ENCODE peak calls at places on chromosomes 13 and 19, in nine cellular contexts. One of them, this sample, is unnamed.

GRCh38 chr13:27011661-27012060 is 159.9 kb downstream of the USP12 start:
- DNase-seq in H54: no peak
- DNase-seq in NB4: no peak
- DNase-seq in right lobe of liver: no peak
- DNase-seq in endothelial cell of umbilical vein: no peak
- DNase-seq in stomach: no peak
- DNase-seq in IMR-90: no peak
- DNase-seq in esophagus squamous epithelium: no peak
- DNase-seq in body of pancreas: no peak
- DNase-seq in this sample: no peak

GRCh38 chr19:41296323-41296935 is 13.5 kb upstream of the CCDC97 start:
- DNase-seq in H54: no peak
- DNase-seq in NB4: no peak
- DNase-seq in stomach: no peak
- DNase-seq in esophagus squamous epithelium: no peak
- DNase-seq in endothelial cell of umbilical vein: no peak
- DNase-seq in IMR-90: no peak
- DNase-seq in body of pancreas: no peak
- DNase-seq in right lobe of liver: no peak
- DNase-seq in this sample: no peak

GRCh38 chr13:48400820-48401219 is 12.1 kb downstream of the LPAR6 start:
- DNase-seq in body of pancreas: no peak
- DNase-seq in NB4: peak
- DNase-seq in right lobe of liver: no peak
- DNase-seq in H54: no peak
- DNase-seq in IMR-90: peak
- DNase-seq in stomach: no peak
- DNase-seq in endothelial cell of umbilical vein: peak
- DNase-seq in esophagus squamous epithelium: no peak
- DNase-seq in this sample: no peak

GRCh38 chr13:106599875-106600797 is 32.2 kb upstream of the ARGLU1 start:
- DNase-seq in NB4: no peak
- DNase-seq in body of pancreas: no peak
- DNase-seq in esophagus squamous epithelium: no peak
- DNase-seq in H54: no peak
- DNase-seq in right lobe of liver: no peak
- DNase-seq in IMR-90: peak
- DNase-seq in stomach: no peak
- DNase-seq in endothelial cell of umbilical vein: peak
- DNase-seq in this sample: no peak

GRCh38 chr19:6532244-6532999 is 1.6 kb downstream of the TNFSF9 start:
- DNase-seq in NB4: peak
- DNase-seq in H54: no peak
- DNase-seq in body of pancreas: no peak
- DNase-seq in esophagus squamous epithelium: no peak
- DNase-seq in right lobe of liver: no peak
- DNase-seq in endothelial cell of umbilical vein: no peak
- DNase-seq in IMR-90: no peak
- DNase-seq in stomach: no peak
- DNase-seq in this sample: no peak

GRCh38 chr13:39577203-39577602 is 25.8 kb downstream of the LHFPL6 start:
- DNase-seq in NB4: no peak
- DNase-seq in right lobe of liver: no peak
- DNase-seq in stomach: no peak
- DNase-seq in IMR-90: no peak
- DNase-seq in body of pancreas: no peak
- DNase-seq in endothelial cell of umbilical vein: no peak
- DNase-seq in H54: no peak
- DNase-seq in esophagus squamous epithelium: no peak
- DNase-seq in this sample: no peak

GRCh38 chr19:53818756-53819155 is 5.4 kb downstream of the NLRP12 start:
- DNase-seq in H54: no peak
- DNase-seq in stomach: no peak
- DNase-seq in right lobe of liver: no peak
- DNase-seq in body of pancreas: no peak
- DNase-seq in esophagus squamous epithelium: no peak
- DNase-seq in IMR-90: no peak
- DNase-seq in endothelial cell of umbilical vein: no peak
- DNase-seq in NB4: peak
- DNase-seq in this sample: no peak

GRCh38 chr19:46515879-46516350 is 20.2 kb upstream of the PNMA8B start:
- DNase-seq in endothelial cell of umbilical vein: peak
- DNase-seq in H54: peak
- DNase-seq in stomach: no peak
- DNase-seq in IMR-90: peak
- DNase-seq in right lobe of liver: no peak
- DNase-seq in body of pancreas: no peak
- DNase-seq in esophagus squamous epithelium: no peak
- DNase-seq in NB4: peak
- DNase-seq in this sample: peak

GRCh38 chr13:109773276-109773675 is 13.1 kb downstream of the IRS2 start:
- DNase-seq in stomach: no peak
- DNase-seq in NB4: peak
- DNase-seq in right lobe of liver: no peak
- DNase-seq in endothelial cell of umbilical vein: no peak
- DNase-seq in esophagus squamous epithelium: no peak
- DNase-seq in IMR-90: no peak
- DNase-seq in H54: peak
- DNase-seq in body of pancreas: no peak
- DNase-seq in this sample: peak

GRCh38 chr13:23707674-23708073 is 137.5 kb downstream of the TNFRSF19 start:
- DNase-seq in H54: no peak
- DNase-seq in IMR-90: peak
- DNase-seq in esophagus squamous epithelium: no peak
- DNase-seq in NB4: peak
- DNase-seq in stomach: no peak
- DNase-seq in endothelial cell of umbilical vein: peak
- DNase-seq in body of pancreas: no peak
- DNase-seq in right lobe of liver: no peak
- DNase-seq in this sample: peak

GRCh38 chr19:40831502-40832430 is 18.5 kb downstream of the CYP2A6 start:
- DNase-seq in stomach: no peak
- DNase-seq in body of pancreas: peak
- DNase-seq in NB4: peak
- DNase-seq in esophagus squamous epithelium: no peak
- DNase-seq in right lobe of liver: peak
- DNase-seq in IMR-90: peak
- DNase-seq in endothelial cell of umbilical vein: no peak
- DNase-seq in H54: peak
- DNase-seq in this sample: no peak

GRCh38 chr13:66076417-66076816 is 1153.7 kb downstream of the PCDH9 start:
- DNase-seq in endothelial cell of umbilical vein: no peak
- DNase-seq in esophagus squamous epithelium: no peak
- DNase-seq in IMR-90: peak
- DNase-seq in H54: no peak
- DNase-seq in right lobe of liver: no peak
- DNase-seq in NB4: peak
- DNase-seq in body of pancreas: no peak
- DNase-seq in stomach: no peak
- DNase-seq in this sample: no peak

GRCh38 chr19:13962738-13963602 is 10.7 kb downstream of the DCAF15 start:
- DNase-seq in H54: no peak
- DNase-seq in IMR-90: peak
- DNase-seq in right lobe of liver: no peak
- DNase-seq in NB4: no peak
- DNase-seq in endothelial cell of umbilical vein: no peak
- DNase-seq in stomach: no peak
- DNase-seq in body of pancreas: no peak
- DNase-seq in esophagus squamous epithelium: no peak
- DNase-seq in this sample: no peak

GRCh38 chr13:42612021-42612765 is 38.2 kb downstream of the TNFSF11 start:
- DNase-seq in stomach: no peak
- DNase-seq in H54: no peak
- DNase-seq in endothelial cell of umbilical vein: no peak
- DNase-seq in esophagus squamous epithelium: no peak
- DNase-seq in IMR-90: no peak
- DNase-seq in NB4: no peak
- DNase-seq in right lobe of liver: no peak
- DNase-seq in body of pancreas: no peak
- DNase-seq in this sample: no peak
- TF ChIP-seq POLR2A in stomach: no peak
- TF ChIP-seq POLR2A in H54: no peak
- TF ChIP-seq POLR2A in endothelial cell of umbilical vein: no peak
- TF ChIP-seq POLR2A in esophagus squamous epithelium: no peak
- TF ChIP-seq POLR2A in IMR-90: no peak
- TF ChIP-seq POLR2A in NB4: no peak
- TF ChIP-seq POLR2A in right lobe of liver: no peak
- TF ChIP-seq POLR2A in body of pancreas: no peak
- TF ChIP-seq POLR2A in this sample: no peak

DNA sequence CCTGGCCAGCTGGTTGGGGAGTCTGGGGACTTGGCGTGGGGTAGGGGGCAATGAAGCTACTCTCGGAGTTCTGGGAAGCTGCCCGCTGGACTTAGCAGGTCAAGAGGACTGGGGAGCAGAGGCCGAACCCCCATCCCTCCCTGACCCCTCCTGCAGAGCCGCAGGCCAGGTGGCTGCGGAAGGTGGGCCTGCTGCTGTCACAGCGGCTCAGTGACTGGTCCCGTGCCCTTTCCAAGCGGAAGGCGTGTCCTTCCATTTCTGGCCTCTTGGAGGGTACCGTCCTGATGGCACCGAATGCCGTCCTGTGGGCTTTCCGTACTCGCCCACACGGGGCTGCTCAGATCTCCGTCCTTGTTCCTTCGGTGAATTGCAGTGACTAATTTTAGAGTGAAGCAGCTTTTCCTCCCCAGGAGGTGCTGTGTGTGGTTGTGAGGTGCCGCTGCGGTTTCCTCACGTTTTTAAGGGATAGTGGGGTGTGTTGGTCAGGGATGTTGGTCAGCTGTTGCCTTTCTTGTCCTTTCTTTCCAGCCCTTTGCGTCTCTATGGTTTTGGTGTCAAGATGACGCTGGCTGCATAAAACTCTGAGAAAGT is 20.8 kb downstream of the DOT1L start:
- DNase-seq in stomach: no peak
- DNase-seq in IMR-90: no peak
- DNase-seq in H54: no peak
- DNase-seq in endothelial cell of umbilical vein: no peak
- DNase-seq in body of pancreas: no peak
- DNase-seq in NB4: no peak
- DNase-seq in right lobe of liver: no peak
- DNase-seq in esophagus squamous epithelium: no peak
- DNase-seq in this sample: no peak
- TF ChIP-seq POLR2A in stomach: no peak
- TF ChIP-seq POLR2A in IMR-90: no peak
- TF ChIP-seq POLR2A in H54: no peak
- TF ChIP-seq POLR2A in endothelial cell of umbilical vein: no peak
- TF ChIP-seq POLR2A in body of pancreas: no peak
- TF ChIP-seq POLR2A in NB4: no peak
- TF ChIP-seq POLR2A in right lobe of liver: no peak
- TF ChIP-seq POLR2A in esophagus squamous epithelium: no peak
- TF ChIP-seq POLR2A in this sample: no peak

GRCh38 chr19:45175663-45176345 is 2.2 kb downstream of the TRAPPC6A start:
- DNase-seq in endothelial cell of umbilical vein: no peak
- DNase-seq in right lobe of liver: no peak
- DNase-seq in NB4: no peak
- DNase-seq in IMR-90: no peak
- DNase-seq in esophagus squamous epithelium: no peak
- DNase-seq in H54: no peak
- DNase-seq in stomach: no peak
- DNase-seq in body of pancreas: no peak
- DNase-seq in this sample: no peak

GRCh38 chr19:45177817-45178261 is at the start of gene TRAPPC6A:
- DNase-seq in NB4: peak
- DNase-seq in IMR-90: peak
- DNase-seq in body of pancreas: no peak
- DNase-seq in esophagus squamous epithelium: no peak
- DNase-seq in stomach: peak
- DNase-seq in right lobe of liver: no peak
- DNase-seq in H54: peak
- DNase-seq in endothelial cell of umbilical vein: no peak
- DNase-seq in this sample: peak

GRCh38 chr19:45179848-45180370 is 1.3 kb downstream of the BLOC1S3 start:
- DNase-seq in body of pancreas: no peak
- DNase-seq in right lobe of liver: no peak
- DNase-seq in esophagus squamous epithelium: no peak
- DNase-seq in stomach: no peak
- DNase-seq in endothelial cell of umbilical vein: no peak
- DNase-seq in H54: no peak
- DNase-seq in IMR-90: no peak
- DNase-seq in NB4: no peak
- DNase-seq in this sample: peak

GRCh38 chr19:45179063-45179847 is 671 bp downstream of the BLOC1S3 start:
- DNase-seq in stomach: peak
- DNase-seq in endothelial cell of umbilical vein: no peak
- DNase-seq in H54: no peak
- DNase-seq in right lobe of liver: peak
- DNase-seq in body of pancreas: peak
- DNase-seq in IMR-90: peak
- DNase-seq in NB4: peak
- DNase-seq in esophagus squamous epithelium: no peak
- DNase-seq in this sample: peak

GRCh38 chr19:45178262-45179062 is at the start of gene BLOC1S3:
- DNase-seq in endothelial cell of umbilical vein: peak
- DNase-seq in right lobe of liver: peak
- DNase-seq in NB4: peak
- DNase-seq in IMR-90: peak
- DNase-seq in esophagus squamous epithelium: peak
- DNase-seq in body of pancreas: peak
- DNase-seq in H54: peak
- DNase-seq in stomach: peak
- DNase-seq in this sample: peak
- TF ChIP-seq POLR2A in endothelial cell of umbilical vein: peak
- TF ChIP-seq POLR2A in right lobe of liver: peak
- TF ChIP-seq POLR2A in NB4: peak
- TF ChIP-seq POLR2A in IMR-90: peak
- TF ChIP-seq POLR2A in esophagus squamous epithelium: peak
- TF ChIP-seq POLR2A in body of pancreas: peak
- TF ChIP-seq POLR2A in H54: peak
- TF ChIP-seq POLR2A in stomach: no peak
- TF ChIP-seq POLR2A in this sample: peak

GRCh38 chr19:18391509-18392075 is 5.6 kb downstream of the GDF15 start:
- DNase-seq in H54: no peak
- DNase-seq in esophagus squamous epithelium: no peak
- DNase-seq in body of pancreas: no peak
- DNase-seq in NB4: no peak
- DNase-seq in stomach: no peak
- DNase-seq in endothelial cell of umbilical vein: no peak
- DNase-seq in IMR-90: no peak
- DNase-seq in right lobe of liver: no peak
- DNase-seq in this sample: no peak

GRCh38 chr19:18396471-18397241 is 766 bp downstream of the LRRC25 start:
- DNase-seq in endothelial cell of umbilical vein: no peak
- DNase-seq in stomach: no peak
- DNase-seq in right lobe of liver: peak
- DNase-seq in NB4: no peak
- DNase-seq in esophagus squamous epithelium: no peak
- DNase-seq in body of pancreas: no peak
- DNase-seq in H54: no peak
- DNase-seq in IMR-90: no peak
- DNase-seq in this sample: no peak

GRCh38 chr19:18392936-18393335 is 4.5 kb downstream of the LRRC25 start:
- DNase-seq in stomach: no peak
- DNase-seq in endothelial cell of umbilical vein: no peak
- DNase-seq in IMR-90: no peak
- DNase-seq in esophagus squamous epithelium: no peak
- DNase-seq in H54: no peak
- DNase-seq in body of pancreas: no peak
- DNase-seq in NB4: no peak
- DNase-seq in right lobe of liver: no peak
- DNase-seq in this sample: no peak

GRCh38 chr19:18392417-18392816 is 5.0 kb downstream of the LRRC25 start:
- DNase-seq in endothelial cell of umbilical vein: peak
- DNase-seq in IMR-90: no peak
- DNase-seq in NB4: peak
- DNase-seq in body of pancreas: peak
- DNase-seq in stomach: peak
- DNase-seq in H54: peak
- DNase-seq in right lobe of liver: peak
- DNase-seq in esophagus squamous epithelium: no peak
- DNase-seq in this sample: peak

GRCh38 chr19:18393836-18394235 is 3.6 kb downstream of the LRRC25 start:
- DNase-seq in H54: no peak
- DNase-seq in esophagus squamous epithelium: no peak
- DNase-seq in endothelial cell of umbilical vein: no peak
- DNase-seq in body of pancreas: peak
- DNase-seq in right lobe of liver: no peak
- DNase-seq in IMR-90: no peak
- DNase-seq in NB4: no peak
- DNase-seq in stomach: peak
- DNase-seq in this sample: no peak
- TF ChIP-seq POLR2A in H54: no peak
- TF ChIP-seq POLR2A in esophagus squamous epithelium: no peak
- TF ChIP-seq POLR2A in endothelial cell of umbilical vein: no peak
- TF ChIP-seq POLR2A in body of pancreas: no peak
- TF ChIP-seq POLR2A in right lobe of liver: no peak
- TF ChIP-seq POLR2A in IMR-90: no peak
- TF ChIP-seq POLR2A in NB4: no peak
- TF ChIP-seq POLR2A in stomach: no peak
- TF ChIP-seq POLR2A in this sample: no peak

This sample was measured in erythroblast.